ENCODE peak calls at places on chromosomes 4 and X, in five cellular contexts. S, R, H, M and K are unnamed samples.

GRCh38 chrX:9847071-9847470 is 60.8 kb downstream of the SHROOM2 start:
- DNase-seq in S (no peak), R (peak), H (no peak), M (peak), K (no peak)

GRCh38 chr4:82138376-82138775 is 235.4 kb downstream of the HNRNPD start:
- DNase-seq in S (no peak), R (no peak), H (no peak), M (no peak), K (no peak)

GRCh38 chr4:86286729-86287128 is 73.1 kb downstream of the MAPK10 start:
- DNase-seq in S (no peak), R (no peak), H (no peak), M (no peak), K (no peak)

GRCh38 chrX:44735498-44735897 is 108.3 kb upstream of the DUSP21 start:
- DNase-seq in S (no peak), R (peak), H (no peak), M (peak), K (no peak)

GRCh38 chrX:101257448-101258259 is 33.5 kb downstream of the TAF7L start:
- DNase-seq in S (no peak), R (no peak), H (peak), M (no peak), K (no peak)

GRCh38 chr4:7646384-7647061 is 211.8 kb upstream of the PSAPL1 start:
- DNase-seq in S (no peak), R (peak), H (no peak), M (no peak), K (no peak)

GRCh38 chr4:8908206-8908893 is 36.7 kb upstream of the HMX1 start:
- DNase-seq in S (peak), R (no peak), H (no peak), M (no peak), K (no peak)

GRCh38 chr4:17128268-17128667 is 229.8 kb upstream of the LDB2 start:
- DNase-seq in S (no peak), R (no peak), H (peak), M (peak), K (no peak)

GRCh38 chr4:185344743-185345538 is 50.8 kb downstream of the LRP2BP start:
- DNase-seq in S (no peak), R (peak), H (no peak), M (no peak), K (no peak)

GRCh38 chr4:153409924-153410501 is 56.1 kb upstream of the TMEM131L start:
- DNase-seq in S (no peak), R (peak), H (peak), M (no peak), K (no peak)

GRCh38 chrX:7500386-7500785 is 342.6 kb upstream of the VCX start:
- DNase-seq in S (no peak), R (no peak), H (no peak), M (no peak), K (no peak)

GRCh38 chr4:74777531-74777930 is 16.8 kb downstream of the BTC start:
- DNase-seq in S (no peak), R (no peak), H (no peak), M (no peak), K (no peak)

GRCh38 chr4:88792821-88793220 is 95.2 kb upstream of the NAP1L5 start:
- DNase-seq in S (no peak), R (no peak), H (peak), M (no peak), K (no peak)

GRCh38 chr4:140718240-140718639 is 37.9 kb downstream of the TBC1D9 start:
- DNase-seq in S (no peak), R (peak), H (peak), M (peak), K (no peak)

GRCh38 chr4:169815606-169816005 is 57.9 kb upstream of the HPF1 start:
- DNase-seq in S (no peak), R (no peak), H (no peak), M (no peak), K (no peak)

GRCh38 chrX:47807548-47807947 is 29.2 kb upstream of the ZNF81 start:
- DNase-seq in S (no peak), R (no peak), H (no peak), M (no peak), K (no peak)

GRCh38 chr4:57154191-57154590 is 44.0 kb upstream of the IGFBP7 start:
- DNase-seq in S (no peak), R (peak), H (no peak), M (peak), K (no peak)